ENCODE peak calls at places on chromosomes 13 and 19, in five cellular contexts. G, Y, Q, A and C are unnamed samples.

GRCh38 chr13:112657850-112658445 is 31.9 kb upstream of the ATP11A start:
- DNase-seq in G (peak), Y (peak), Q (no peak), A (no peak), C (peak)

GRCh38 chr19:49489601-49490167 is 2.3 kb downstream of the RPL13A start:
- DNase-seq in G (no peak), Y (peak), Q (no peak), A (no peak), C (no peak)

GRCh38 chr13:51619614-51620013 is 35.4 kb downstream of the WDFY2 start:
- DNase-seq in G (peak), Y (peak), Q (no peak), A (no peak), C (no peak)

GRCh38 chr13:46962286-46962941 is 65.6 kb upstream of the HTR2A start:
- DNase-seq in G (no peak), Y (peak), Q (no peak), A (no peak), C (peak)

GRCh38 chr13:50685491-50685890 is 158.0 kb downstream of the DLEU7 start:
- DNase-seq in G (no peak), Y (peak), Q (peak), A (peak), C (peak)

GRCh38 chr13:48626077-48626449 is 27.7 kb upstream of the CYSLTR2 start:
- DNase-seq in G (no peak), Y (peak), Q (no peak), A (no peak), C (peak)

GRCh38 chr13:42876270-42876714 is 94.9 kb downstream of the FAM216B start:
- DNase-seq in G (no peak), Y (no peak), Q (no peak), A (no peak), C (no peak)

GRCh38 chr19:1377176-1377964 is 6.3 kb upstream of the NDUFS7 start:
- DNase-seq in G (no peak), Y (no peak), Q (no peak), A (no peak), C (no peak)

GRCh38 chr19:19539738-19540703 is 2.0 kb downstream of the CILP2 start:
- DNase-seq in G (no peak), Y (peak), Q (peak), A (no peak), C (no peak)

GRCh38 chr13:24232037-24232436 is 71.5 kb downstream of the SPATA13 start:
- DNase-seq in G (no peak), Y (no peak), Q (no peak), A (no peak), C (no peak)

GRCh38 chr19:33427801-33428626 is 54.5 kb downstream of the CEBPG start:
- DNase-seq in G (no peak), Y (no peak), Q (peak), A (no peak), C (no peak)

GRCh38 chr13:82506805-82507404 is 1375.4 kb downstream of the SLITRK1 start:
- DNase-seq in G (no peak), Y (no peak), Q (no peak), A (no peak), C (no peak)

GRCh38 chr19:57512845-57513244 is 13.1 kb downstream of the ZNF773 start:
- DNase-seq in G (no peak), Y (peak), Q (no peak), A (no peak), C (no peak)

GRCh38 chr19:27780367-27781065 is 1432.4 kb downstream of the UQCRFS1 start:
- DNase-seq in G (no peak), Y (no peak), Q (no peak), A (no peak), C (no peak)

GRCh38 chr19:49642488-49643035 is 553 bp downstream of the SCAF1 start:
- DNase-seq in G (no peak), Y (no peak), Q (no peak), A (no peak), C (no peak)

GRCh38 chr13:40562975-40563349 is 103.5 kb downstream of the FOXO1 start:
- DNase-seq in G (no peak), Y (no peak), Q (no peak), A (no peak), C (no peak)

GRCh38 chr19:5048727-5049553 is 80.0 kb downstream of the KDM4B start:
- DNase-seq in G (no peak), Y (peak), Q (no peak), A (peak), C (peak)

GRCh38 chr19:46480409-46480808 is 9.0 kb upstream of the PNMA8A start:
- DNase-seq in G (peak), Y (peak), Q (no peak), A (no peak), C (no peak)

GRCh38 chr13:112711528-112712265 is 21.9 kb downstream of the ATP11A start:
- DNase-seq in G (peak), Y (peak), Q (peak), A (peak), C (peak)

GRCh38 chr13:44842158-44842557 is 147.1 kb downstream of the NUFIP1 start:
- DNase-seq in G (no peak), Y (peak), Q (no peak), A (no peak), C (no peak)

GRCh38 chr19:45999653-46000121 is 4.4 kb downstream of the CCDC61 start:
- DNase-seq in G (no peak), Y (peak), Q (no peak), A (no peak), C (no peak)

GRCh38 chr19:21463449-21464105 is 41.8 kb upstream of the ZNF429 start:
- DNase-seq in G (no peak), Y (no peak), Q (no peak), A (no peak), C (peak)

GRCh38 chr19:45973564-45974338 is at the start of gene NOVA2:
- DNase-seq in G (no peak), Y (peak), Q (peak), A (peak), C (no peak)

GRCh38 chr13:59261928-59262488 is 901.7 kb downstream of the DIAPH3 start:
- DNase-seq in G (no peak), Y (no peak), Q (no peak), A (no peak), C (no peak)

GRCh38 chr13:80137994-80138393 is 202.9 kb downstream of the SPRY2 start:
- DNase-seq in G (no peak), Y (no peak), Q (no peak), A (no peak), C (no peak)

GRCh38 chr19:34580055-34580336 is 97.0 kb downstream of the SCGB2B2 start:
- DNase-seq in G (no peak), Y (no peak), Q (no peak), A (no peak), C (no peak)

GRCh38 chr19:48445256-48445605 is 552 bp upstream of the GRWD1 start:
- DNase-seq in G (peak), Y (peak), Q (no peak), A (peak), C (peak)

GRCh38 chr13:80116107-80116506 is 224.8 kb downstream of the SPRY2 start:
- DNase-seq in G (peak), Y (peak), Q (no peak), A (no peak), C (no peak)

GRCh38 chr13:62583466-62583865 is 1167.8 kb upstream of the PCDH20 start:
- DNase-seq in G (no peak), Y (no peak), Q (no peak), A (no peak), C (no peak)
- TF ChIP-seq CTCF in G (no peak), Y (no peak), Q (no peak), A (no peak), C (no peak)

GRCh38 chr19:17338440-17339078 is 1.2 kb downstream of the GTPBP3 start:
- DNase-seq in G (no peak), Y (no peak), Q (no peak), A (no peak), C (no peak)
- H3K4me3 ChIP-seq in G (peak), Y (peak), Q (peak), A (peak), C (peak)

GRCh38 chr13:34076943-34077703 is 259.2 kb downstream of the RFC3 start:
- DNase-seq in G (no peak), Y (peak), Q (no peak), A (no peak), C (no peak)
- TF ChIP-seq CTCF in G (peak), Y (peak), Q (peak), A (peak), C (peak)

GRCh38 chr13:74253161-74253560 is 119.0 kb upstream of the KLF12 start:
- DNase-seq in G (no peak), Y (no peak), Q (no peak), A (no peak), C (no peak)
- H3K4me3 ChIP-seq in G (no peak), Y (no peak), Q (no peak), A (no peak), C (no peak)

GRCh38 chr19:3061214-3062161 is 807 bp downstream of the TLE5 start:
- DNase-seq in G (no peak), Y (no peak), Q (peak), A (no peak), C (no peak)
- TF ChIP-seq CTCF in G (peak), Y (peak), Q (peak), A (no peak), C (peak)